ENCODE peak calls at places on chromosomes 16 and 17, in eight cellular contexts. Z, F, L, N, E, G, H and D are unnamed samples.
A peak's percentile ranks its signal among the peaks of the same experiment; 100 is the strongest.

GRCh38 chr16:46737621-46738214 is 10.4 kb downstream of the MYLK3 start:
- DNase-seq in H (no peak), E (no peak), F (no peak), L (no peak), Z (no peak), G (no peak), N (no peak), D (no peak)

GRCh38 chr17:49822829-49823228 is 25.0 kb downstream of the TAC4 start:
- DNase-seq in H (no peak), L (no peak), N (no peak), Z (no peak), F (no peak), G (no peak), E (no peak), D (no peak)

GRCh38 chr17:78329263-78330059 is 30.4 kb downstream of the SOCS3 start:
- DNase-seq in H (no peak), E (peak; percentile 85), F (no peak), L (peak; percentile 85), Z (no peak), N (no peak), G (no peak), D (no peak)

GRCh38 chr17:41724476-41725030 is 9.9 kb downstream of the HAP1 start:
- DNase-seq in Z (no peak), L (no peak), N (no peak), F (no peak), G (no peak), H (no peak), E (no peak), D (no peak)

GRCh38 chr17:74519951-74520553 is 11.2 kb downstream of the CD300LB start:
- DNase-seq in N (peak; percentile 80), Z (no peak), L (no peak), E (no peak), H (no peak), G (no peak), F (no peak), D (no peak)

GRCh38 chr17:78669975-78670518 is 92.9 kb upstream of the DNAH17 start:
- DNase-seq in G (no peak), F (no peak), E (no peak), Z (no peak), H (no peak), L (no peak), N (no peak), D (no peak)

GRCh38 chr17:6559753-6560215 is 3.4 kb upstream of the PITPNM3 start:
- DNase-seq in G (no peak), L (no peak), N (peak; percentile 74), F (no peak), Z (no peak), E (no peak), H (no peak), D (no peak)

GRCh38 chr17:78873519-78874340 is 29.3 kb downstream of the CEP295NL start:
- DNase-seq in E (no peak), G (peak; percentile 60), Z (peak; percentile 51), F (no peak), L (no peak), N (no peak), H (no peak), D (no peak)

GRCh38 chr17:17351356-17351891 is 48.3 kb downstream of the NT5M start:
- DNase-seq in Z (no peak), E (no peak), H (no peak), F (no peak), L (no peak), G (no peak), N (peak; percentile 78), D (peak; percentile 32)

GRCh38 chr17:17351901-17352781 is 49.0 kb downstream of the NT5M start:
- DNase-seq in L (peak; percentile 27), F (no peak), E (peak; percentile 77), H (no peak), N (peak; percentile 88), G (no peak), Z (no peak), D (peak; percentile 13)

GRCh38 chr17:17353625-17354484 is 50.7 kb downstream of the NT5M start:
- DNase-seq in Z (no peak), N (peak; percentile 79), G (no peak), F (no peak), H (no peak), L (no peak), E (no peak), D (no peak)

GRCh38 chr17:17354560-17355357 is 51.6 kb downstream of the NT5M start:
- DNase-seq in Z (peak; percentile 58), L (peak; percentile 36), G (peak; percentile 37), H (peak; percentile 66), F (peak; percentile 65), E (peak; percentile 93), N (peak; percentile 94), D (peak; percentile 87)

DNA sequence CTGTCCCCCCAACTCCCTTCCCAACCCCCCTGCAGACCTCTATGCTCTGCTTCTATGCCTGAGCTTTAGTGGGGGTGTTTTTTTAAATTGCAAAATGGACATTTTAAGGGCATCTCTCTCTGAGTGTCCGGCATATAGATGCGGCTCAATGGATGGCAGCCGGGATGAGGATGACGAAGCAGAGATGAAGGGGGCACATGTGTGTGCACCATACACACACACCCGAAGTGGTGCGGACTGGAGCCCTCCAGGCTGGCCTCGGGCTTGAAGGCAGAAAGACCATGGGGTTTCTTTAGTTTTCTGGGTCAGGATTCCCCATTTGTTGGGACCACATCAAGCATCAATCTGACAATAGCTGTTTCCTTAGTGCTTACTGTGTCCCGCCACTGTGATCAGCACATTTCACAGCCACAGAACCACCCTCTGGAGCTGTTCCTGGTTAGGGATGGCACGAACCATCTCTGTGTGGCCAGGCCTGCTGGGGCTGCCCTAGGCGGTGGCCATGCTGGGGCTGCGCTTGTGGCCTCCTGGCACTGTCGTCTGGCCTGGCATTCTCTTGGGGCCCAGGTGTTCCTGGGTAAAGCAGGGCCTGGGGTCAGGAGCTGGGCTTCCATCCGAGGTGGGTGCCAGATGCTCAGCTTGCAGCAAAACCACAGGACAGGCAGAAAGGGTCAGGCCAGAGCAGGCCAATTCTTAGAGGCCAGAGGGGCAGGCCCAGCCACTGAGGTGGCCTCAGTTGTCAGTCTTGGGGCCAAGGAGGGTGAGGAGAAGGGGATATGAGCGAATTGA is 49.9 kb downstream of the NT5M start:
- DNase-seq in G (no peak), F (no peak), E (no peak), N (peak; percentile 67), H (no peak), Z (no peak), L (no peak), D (peak; percentile 16)
- TF ChIP-seq CTCF in G (no peak), F (no peak), E (no peak), N (no peak), H (no peak), Z (no peak), L (no peak), D (no peak)

GRCh38 chr16:73530529-73530928 is 482.6 kb upstream of the ZFHX3 start:
- DNase-seq in E (no peak), H (no peak), G (no peak), Z (no peak), N (no peak), L (no peak), F (no peak), D (no peak)

GRCh38 chr16:73529303-73530012 is 481.5 kb upstream of the ZFHX3 start:
- DNase-seq in E (no peak), G (no peak), H (no peak), F (no peak), Z (no peak), L (no peak), N (no peak), D (no peak)

GRCh38 chr16:73531021-73531420 is 483.1 kb upstream of the ZFHX3 start:
- DNase-seq in E (no peak), F (no peak), N (no peak), H (no peak), Z (no peak), G (no peak), L (no peak), D (no peak)

GRCh38 chr16:73523209-73523608 is 475.3 kb upstream of the ZFHX3 start:
- DNase-seq in H (no peak), N (no peak), Z (no peak), G (no peak), E (no peak), F (no peak), L (no peak), D (no peak)

GRCh38 chr16:73527191-73527590 is 479.3 kb upstream of the ZFHX3 start:
- DNase-seq in E (no peak), G (no peak), Z (no peak), H (no peak), F (no peak), N (no peak), L (no peak), D (no peak)
- TF ChIP-seq CTCF in E (no peak), G (no peak), Z (no peak), H (no peak), F (no peak), N (no peak), L (peak; percentile 28), D (peak; percentile 8)

GRCh38 chr16:83116274-83116892 is 489.6 kb downstream of the CDH13 start:
- DNase-seq in L (no peak), G (no peak), E (no peak), Z (no peak), N (no peak), H (no peak), F (no peak), D (no peak)

GRCh38 chr16:83113811-83114210 is 487.0 kb downstream of the CDH13 start:
- DNase-seq in G (no peak), E (no peak), L (no peak), F (no peak), N (no peak), H (no peak), Z (no peak), D (no peak)

GRCh38 chr16:83110221-83110768 is 483.5 kb downstream of the CDH13 start:
- DNase-seq in L (no peak), E (no peak), Z (no peak), N (no peak), F (no peak), H (no peak), G (no peak), D (no peak)

GRCh38 chr16:83115491-83116232 is 488.9 kb downstream of the CDH13 start:
- DNase-seq in H (no peak), N (no peak), L (no peak), Z (peak; percentile 9), E (no peak), G (no peak), F (no peak), D (no peak)

GRCh38 chr16:83113317-83113716 is 486.5 kb downstream of the CDH13 start:
- DNase-seq in G (no peak), H (no peak), L (peak; percentile 18), N (no peak), F (no peak), E (no peak), Z (no peak), D (no peak)
- TF ChIP-seq CTCF in G (peak; percentile 63), H (no peak), L (peak; percentile 77), N (no peak), F (peak; percentile 25), E (no peak), Z (no peak), D (peak; percentile 27)

GRCh38 chr17:48522031-48522593 is 8.7 kb downstream of the HOXB1 start:
- DNase-seq in G (no peak), F (no peak), E (no peak), L (no peak), Z (peak; percentile 50), N (no peak), H (no peak), D (no peak)

GRCh38 chr17:48526986-48527741 is 3.6 kb downstream of the HOXB1 start:
- DNase-seq in H (no peak), L (no peak), F (no peak), E (peak; percentile 77), N (no peak), G (no peak), Z (no peak), D (no peak)

GRCh38 chr17:48519427-48519826 is 11.4 kb downstream of the HOXB1 start:
- DNase-seq in G (no peak), Z (no peak), L (no peak), E (no peak), H (no peak), F (no peak), N (no peak), D (no peak)

GRCh38 chr17:48520631-48521045 is 10.2 kb downstream of the HOXB1 start:
- DNase-seq in L (no peak), F (no peak), Z (no peak), E (no peak), N (no peak), G (no peak), H (no peak), D (no peak)

GRCh38 chr17:48522990-48523389 is 7.8 kb downstream of the HOXB1 start:
- DNase-seq in N (no peak), E (no peak), H (no peak), F (no peak), L (no peak), G (no peak), Z (no peak), D (no peak)
- TF ChIP-seq CTCF in N (no peak), E (no peak), H (no peak), F (no peak), L (peak; percentile 40), G (peak; percentile 32), Z (no peak), D (no peak)